ENCODE peak calls at places on chromosomes 4 and X, in six cellular contexts. T is mesenchymal stem cell, H is IMR-90, M is H9, U is neuronal stem cell, P is trophoblast cell. J is an unnamed sample.

GRCh38 chr4:7103599-7104365 is 35.9 kb upstream of the GRPEL1 start:
- DNase-seq in T (peak), H (peak), M (no peak), U (no peak), P (no peak), J (no peak)

GRCh38 chr4:67152976-67153375 is 392.3 kb downstream of the CENPC start:
- DNase-seq in T (no peak), H (no peak), M (no peak), U (no peak), P (no peak), J (no peak)

GRCh38 chr4:3371038-3371437 is 70.7 kb upstream of the HGFAC start:
- DNase-seq in T (peak), H (no peak), M (no peak), U (no peak), P (no peak), J (no peak)

GRCh38 chr4:11467931-11468330 is 39.2 kb upstream of the HS3ST1 start:
- DNase-seq in T (no peak), H (no peak), M (no peak), U (no peak), P (no peak), J (no peak)

GRCh38 chr4:89598602-89599001 is 238.4 kb downstream of the SNCA start:
- DNase-seq in T (peak), H (peak), M (no peak), U (no peak), P (no peak), J (no peak)

GRCh38 chr4:147789596-147789995 is 57.7 kb downstream of the ARHGAP10 start:
- DNase-seq in T (no peak), H (peak), M (no peak), U (no peak), P (no peak), J (no peak)

GRCh38 chrX:33831211-33831610 is 300.9 kb downstream of the FAM47A start:
- DNase-seq in T (no peak), H (no peak), M (no peak), U (no peak), P (no peak), J (no peak)

GRCh38 chr4:98614081-98614480 is 44.3 kb downstream of the TSPAN5 start:
- DNase-seq in T (no peak), H (no peak), M (no peak), U (no peak), P (no peak), J (no peak)

GRCh38 chr4:110609044-110609750 is 13.7 kb downstream of the PITX2 start:
- DNase-seq in T (peak), H (no peak), M (no peak), U (no peak), P (no peak), J (no peak)

GRCh38 chrX:47623540-47624027 is 3.9 kb upstream of the SYN1 start:
- DNase-seq in T (peak), H (peak), M (peak), U (peak), P (peak), J (peak)

GRCh38 chr4:136505020-136505419 is 1027.3 kb downstream of the PCDH18 start:
- DNase-seq in T (peak), H (no peak), M (no peak), U (no peak), P (no peak), J (no peak)

GRCh38 chr4:8224596-8225289 is 25.7 kb downstream of the SH3TC1 start:
- DNase-seq in T (no peak), H (no peak), M (no peak), U (no peak), P (no peak), J (no peak)

GRCh38 chr4:8227771-8228318 is 28.8 kb downstream of the SH3TC1 start:
- DNase-seq in T (no peak), H (no peak), M (no peak), U (no peak), P (no peak), J (no peak)

GRCh38 chr4:8225290-8225625 is 26.2 kb downstream of the SH3TC1 start:
- DNase-seq in T (no peak), H (no peak), M (no peak), U (no peak), P (no peak), J (no peak)

GRCh38 chr4:8227201-8227770 is 28.2 kb downstream of the SH3TC1 start:
- DNase-seq in T (no peak), H (no peak), M (no peak), U (no peak), P (no peak), J (no peak)

GRCh38 chr4:8225704-8226443 is 26.8 kb downstream of the SH3TC1 start:
- DNase-seq in T (no peak), H (no peak), M (peak), U (no peak), P (no peak), J (no peak)
- H4K8ac ChIP-seq in T (no peak), H (no peak), M (no peak), U (no peak), P (peak), J (peak)

DNA sequence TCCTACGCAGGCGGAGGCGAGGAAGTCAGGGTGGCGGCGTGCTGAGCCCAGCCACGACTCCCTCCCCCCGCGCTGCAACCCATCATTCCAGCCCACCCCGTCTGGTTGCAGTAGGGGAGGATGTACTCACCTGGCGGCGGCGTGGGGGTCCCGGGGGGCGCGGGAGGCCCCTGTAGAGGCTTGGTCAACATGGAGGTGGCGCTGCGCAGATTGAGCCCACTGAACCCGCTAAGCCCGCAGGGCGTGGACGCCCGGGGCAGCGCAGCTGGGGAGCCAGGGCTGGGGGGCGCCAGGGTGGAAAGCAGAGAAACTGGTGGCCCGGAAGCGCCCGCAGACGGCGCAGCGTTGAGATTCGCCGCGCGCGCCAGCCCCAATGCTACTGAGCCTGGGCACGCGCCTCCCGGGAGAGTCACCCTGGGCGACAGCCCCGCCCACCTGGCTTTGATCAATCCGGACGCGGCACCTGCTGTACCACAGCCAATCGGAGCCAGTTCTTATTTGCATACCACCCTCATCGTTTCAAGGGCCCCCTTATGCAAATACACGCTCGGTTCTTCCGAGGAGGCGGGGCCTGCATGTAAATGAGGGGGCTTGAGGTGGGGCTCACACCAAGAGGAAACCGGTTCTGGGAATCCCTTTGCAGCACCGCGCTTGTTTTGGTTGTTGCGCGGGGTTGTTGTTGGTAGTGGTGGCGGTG is at the start of gene PIM2:
- DNase-seq in T (peak), H (peak), M (peak), U (peak), P (peak), J (peak)
- H3K4ac ChIP-seq in T (no peak), H (peak), M (no peak), U (no peak), P (no peak), J (peak)

DNA sequence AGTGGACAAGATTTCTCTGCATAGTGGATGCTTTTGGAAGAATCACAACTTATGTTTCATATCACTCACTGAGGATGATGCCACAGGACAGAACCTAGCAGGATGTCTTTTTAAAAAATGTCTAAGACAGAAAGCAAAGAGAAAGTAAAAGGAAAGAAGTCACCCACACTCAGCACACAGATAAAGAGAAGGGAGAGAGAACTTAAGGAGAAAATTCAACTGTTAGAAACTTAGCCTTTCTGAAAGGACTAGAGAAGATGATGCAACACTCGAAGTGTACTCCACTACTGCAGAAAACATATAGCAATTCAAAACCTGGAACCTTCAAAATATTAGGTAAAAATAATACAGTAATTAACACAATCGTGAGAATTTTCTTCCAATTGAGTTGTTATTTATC is 52.8 kb upstream of the STK26 start:
- DNase-seq in T (no peak), H (no peak), M (no peak), U (no peak), P (no peak), J (no peak)
- H3K14ac ChIP-seq in T (no peak), H (no peak), M (no peak), U (no peak), P (no peak), J (no peak)

DNA sequence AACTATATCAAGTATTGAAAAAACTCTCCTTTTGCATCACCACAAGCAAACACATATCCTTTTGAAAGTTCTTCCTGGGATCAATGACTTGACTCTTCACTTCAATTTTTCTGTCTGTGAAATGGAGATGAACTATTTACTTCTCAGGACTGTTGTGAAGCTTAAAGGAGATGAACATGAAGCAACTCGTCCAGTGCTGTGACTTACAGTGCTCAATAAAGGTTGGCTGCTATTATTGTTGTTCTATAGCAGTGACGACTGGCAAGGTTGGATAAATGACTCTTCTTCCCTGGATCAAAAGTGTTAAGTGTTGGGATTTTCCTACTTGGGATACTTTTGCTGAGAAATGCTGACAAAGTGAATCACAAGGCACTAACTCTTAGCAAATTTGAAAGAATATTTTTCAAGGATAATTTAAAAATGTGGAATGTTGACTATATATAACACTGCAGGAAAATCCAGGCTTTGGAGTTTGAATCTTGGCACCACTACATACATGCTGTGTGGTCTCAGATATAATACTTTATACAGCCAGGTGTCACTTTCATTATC is 13.7 kb downstream of the FRAS1 start:
- DNase-seq in T (no peak), H (no peak), M (no peak), U (no peak), P (no peak), J (no peak)
- H4K8ac ChIP-seq in T (no peak), H (no peak), M (no peak), U (no peak), P (no peak), J (no peak)

GRCh38 chr4:122797405-122798094 is 29.1 kb upstream of the FGF2 start:
- DNase-seq in T (no peak), H (no peak), M (no peak), U (no peak), P (no peak), J (no peak)
- H3K4ac ChIP-seq in T (no peak), H (peak), M (peak), U (no peak), P (no peak), J (peak)

GRCh38 chrX:130295519-130296314 is 27.0 kb upstream of the ZNF280C start:
- DNase-seq in T (peak), H (peak), M (no peak), U (no peak), P (no peak), J (no peak)
- H3K14ac ChIP-seq in T (no peak), H (no peak), M (no peak), U (no peak), P (no peak), J (no peak)

J was measured in H1.